ENCODE peak calls at places on chromosomes 2 and 18, in six cellular contexts. Y, B, G, I, Z and N are unnamed samples.
A peak's percentile ranks its signal among the peaks of the same experiment; 100 is the strongest.

GRCh38 chr2:79585701-79586428 is 73.0 kb downstream of the CTNNA2 start:
- DNase-seq in Z (no peak), I (no peak), Y (no peak), B (no peak), G (no peak), N (no peak)

GRCh38 chr2:25558262-25558661 is 115.1 kb downstream of the DTNB start:
- DNase-seq in G (no peak), Y (no peak), Z (no peak), B (no peak), I (no peak), N (no peak)

GRCh38 chr2:103788875-103789715 is 1027.3 kb downstream of the TMEM182 start:
- DNase-seq in G (no peak), I (no peak), Z (peak; percentile 55), B (no peak), Y (no peak), N (no peak)

GRCh38 chr2:241636983-241637232 is at the start of gene THAP4:
- DNase-seq in G (no peak), Y (peak; percentile 44), B (no peak), Z (peak; percentile 84), I (peak; percentile 82), N (peak; percentile 79)

GRCh38 chr2:100004348-100004884 is 138.0 kb downstream of the AFF3 start:
- DNase-seq in Z (no peak), B (no peak), Y (no peak), G (no peak), I (no peak), N (no peak)

GRCh38 chr2:61816480-61817355 is 37.1 kb downstream of the FAM161A start:
- DNase-seq in Y (no peak), Z (no peak), I (no peak), G (no peak), B (no peak), N (no peak)

GRCh38 chr2:233449071-233449901 is 95.0 kb downstream of the DGKD start:
- DNase-seq in I (peak; percentile 48), Y (no peak), B (no peak), G (peak; percentile 55), Z (peak; percentile 66), N (peak; percentile 69)

GRCh38 chr2:212727751-212728150 is 189.1 kb upstream of the ERBB4 start:
- DNase-seq in B (no peak), I (no peak), G (no peak), Y (no peak), Z (no peak), N (no peak)

GRCh38 chr2:159131267-159131790 is 155.2 kb downstream of the WDSUB1 start:
- DNase-seq in Y (no peak), I (no peak), G (no peak), B (no peak), Z (no peak), N (no peak)

GRCh38 chr2:221997100-221997499 is 301.7 kb downstream of the PAX3 start:
- DNase-seq in G (no peak), B (no peak), Y (no peak), Z (no peak), I (no peak), N (no peak)

GRCh38 chr2:72361516-72361915 is 213.9 kb upstream of the CYP26B1 start:
- DNase-seq in I (no peak), Y (no peak), G (no peak), B (no peak), Z (no peak), N (no peak)

GRCh38 chr2:216478151-216478550 is 20.5 kb upstream of the RPL37A start:
- DNase-seq in G (no peak), Y (no peak), B (no peak), I (no peak), Z (no peak), N (no peak)

GRCh38 chr2:47190188-47190818 is 35.2 kb upstream of the STPG4 start:
- DNase-seq in G (no peak), B (no peak), I (no peak), Z (no peak), Y (no peak), N (no peak)

GRCh38 chr2:119301413-119301812 is 65.2 kb downstream of the C2orf76 start:
- DNase-seq in Z (no peak), G (no peak), I (no peak), B (no peak), Y (no peak), N (no peak)

GRCh38 chr2:29502452-29502851 is 387.2 kb downstream of the CLIP4 start:
- DNase-seq in Y (no peak), B (no peak), I (no peak), Z (no peak), G (no peak), N (no peak)
- H3K27ac ChIP-seq in Y (no peak overlapping the region), B (no peak overlapping the region), I (no peak overlapping the region), Z (no peak overlapping the region), G (no peak overlapping the region), N (no peak overlapping the region)

DNA sequence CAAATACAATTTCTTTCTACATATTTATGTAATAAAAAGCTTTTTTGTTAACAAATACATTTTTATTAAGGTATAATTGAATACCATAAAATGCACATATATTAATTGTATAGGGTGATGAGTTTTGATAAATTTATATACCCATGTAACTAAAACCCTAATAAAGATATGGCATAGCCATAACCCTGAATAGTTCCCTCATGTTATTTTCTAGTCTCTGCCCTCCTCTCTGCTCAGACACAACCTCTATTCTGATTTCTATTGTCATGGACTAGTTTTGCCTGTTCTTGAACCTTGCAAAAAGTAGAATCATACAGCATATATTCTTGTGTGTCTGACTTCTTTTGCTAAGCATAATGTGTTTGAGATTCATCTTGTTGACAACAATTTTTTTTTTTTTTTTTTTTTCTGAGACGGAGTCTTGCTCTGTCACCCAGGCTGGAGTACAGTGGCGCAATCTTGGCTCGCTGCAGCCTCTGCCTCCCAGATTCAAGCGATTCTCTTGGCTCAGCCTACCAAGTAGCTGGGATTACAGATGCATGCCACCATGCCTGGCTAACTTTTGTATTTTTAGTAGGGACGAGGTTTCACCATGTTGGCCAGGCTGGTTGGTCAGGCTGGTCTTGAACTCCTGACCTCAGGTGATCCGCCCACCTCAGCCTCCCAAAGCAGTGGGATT is 38.6 kb upstream of the ZNF512 start:
- DNase-seq in I (no peak), G (no peak), Z (no peak), B (no peak), Y (no peak), N (no peak)
- H3K9me3 ChIP-seq in I (peaks cover 3% of the 10 kb centered on the region), G (no peaks in the 10 kb centered on the region), Z (no peaks in the 10 kb centered on the region), B (no peaks in the 10 kb centered on the region), Y (no peaks in the 10 kb centered on the region), N (no peaks in the 10 kb centered on the region)

DNA sequence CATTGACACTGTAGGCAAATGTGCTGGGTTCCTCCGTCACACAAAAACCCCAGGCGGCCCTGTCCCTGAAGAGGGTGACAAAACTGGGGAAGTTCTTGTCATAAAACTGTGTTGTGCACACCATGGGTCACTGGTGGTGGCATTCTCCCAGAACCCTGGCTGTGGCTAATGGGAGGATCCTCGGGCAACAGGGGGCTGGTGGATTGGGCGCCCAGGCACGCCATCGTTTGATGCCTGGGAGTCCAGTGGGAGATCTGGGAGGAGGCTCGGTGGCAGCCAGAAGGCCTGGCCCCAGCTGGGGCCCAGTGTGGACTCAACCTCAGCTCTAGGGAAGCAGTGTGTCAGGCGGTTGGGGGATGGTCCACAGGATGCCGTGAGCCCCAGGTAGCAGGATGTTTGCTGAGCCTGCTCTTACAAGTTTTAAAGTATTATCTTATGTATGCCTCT is 140.7 kb downstream of the ACOXL start:
- DNase-seq in Y (no peak), I (no peak), Z (no peak), G (no peak), B (no peak), N (no peak)
- H3K27ac ChIP-seq in Y (no peak overlapping the region), I (no peak overlapping the region), Z (no peak overlapping the region), G (no peak overlapping the region), B (no peak overlapping the region), N (no peak overlapping the region)

DNA sequence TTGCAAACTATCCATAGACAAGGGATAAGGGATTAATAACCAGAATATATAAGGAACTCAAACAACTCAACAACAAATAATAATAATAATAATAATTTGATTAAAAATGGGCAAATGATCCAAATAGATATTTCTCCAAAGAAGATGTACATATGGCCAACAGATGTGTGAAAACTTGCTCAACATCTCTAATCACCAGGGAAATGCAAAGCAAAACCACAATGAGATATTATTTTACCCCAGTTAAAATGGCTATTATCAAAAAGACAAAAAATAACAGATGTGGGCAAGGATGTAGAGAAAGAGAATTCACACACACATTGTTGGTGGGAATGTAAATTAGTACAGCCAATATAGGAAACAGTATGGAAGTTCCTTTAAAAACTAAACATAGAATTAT is 26.9 kb downstream of the DNAH7 start:
- DNase-seq in Z (no peak), B (no peak), G (no peak), Y (no peak), I (no peak), N (no peak)
- H3K9me3 ChIP-seq in Z (no peaks in the 10 kb centered on the region), B (peaks cover 10% of the 10 kb centered on the region), G (peaks cover 11% of the 10 kb centered on the region), Y (no peaks in the 10 kb centered on the region), I (peaks cover 19% of the 10 kb centered on the region), N (no peaks in the 10 kb centered on the region)

DNA sequence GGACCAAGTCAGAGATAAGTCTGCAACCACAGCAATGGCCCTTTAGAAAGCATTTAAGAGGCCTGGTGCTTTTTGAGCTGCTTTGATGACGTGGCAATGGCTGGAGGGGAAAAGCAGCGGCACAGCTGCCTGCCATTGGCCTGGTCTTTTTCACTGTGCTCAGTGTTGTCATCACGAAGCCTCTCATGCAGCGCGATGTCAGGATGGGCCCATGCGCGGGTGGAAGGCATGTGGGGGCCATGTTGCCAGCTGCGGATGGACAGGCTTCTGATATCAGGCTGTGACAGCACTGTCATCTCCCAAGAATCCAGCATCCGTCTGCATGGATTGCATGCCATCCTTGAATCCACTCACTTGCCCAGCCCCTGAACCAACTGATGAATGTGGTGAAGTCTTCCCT is 204.5 kb downstream of the ACKR3 start:
- DNase-seq in Z (no peak), Y (no peak), B (no peak), G (no peak), I (no peak), N (peak; percentile 58)
- H3K27ac ChIP-seq in Z (no peak overlapping the region), Y (no peak overlapping the region), B (no peak overlapping the region), G (no peak overlapping the region), I (no peak overlapping the region), N (no peak overlapping the region)

DNA sequence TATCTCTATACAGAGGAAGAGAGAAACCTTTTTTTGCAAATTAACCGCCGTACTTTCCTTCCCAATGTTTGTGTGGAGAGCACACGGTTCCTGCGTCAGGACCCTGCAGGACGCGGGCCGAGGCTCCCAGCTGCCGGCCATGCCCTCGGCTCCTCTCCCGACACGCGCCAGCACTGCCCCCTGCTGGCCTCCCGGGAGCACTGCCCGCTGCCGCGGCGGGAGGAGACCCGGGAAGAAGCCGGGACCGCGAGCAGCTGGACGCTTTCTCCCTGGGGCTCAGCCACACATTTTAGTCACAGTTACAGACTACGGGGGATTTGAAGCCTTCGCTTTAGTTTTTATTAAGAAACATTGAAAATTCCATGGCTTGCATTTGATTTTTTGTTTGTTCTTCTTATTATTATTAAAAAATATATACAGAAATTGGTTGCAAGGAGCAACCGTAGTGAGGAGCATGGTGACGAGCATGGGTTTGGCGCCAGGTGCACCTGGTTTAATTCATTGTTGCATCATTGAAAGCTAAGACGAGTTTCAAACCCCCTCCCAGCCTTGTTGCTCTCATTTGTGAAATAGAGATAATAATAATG is 401.2 kb downstream of the GALR1 start:
- DNase-seq in G (peak; percentile 71), B (no peak), I (peak; percentile 76), Y (peak; percentile 70), Z (peak; percentile 90), N (peak; percentile 55)
- H3K9me3 ChIP-seq in G (no peaks in the 10 kb centered on the region), B (no peaks in the 10 kb centered on the region), I (no peaks in the 10 kb centered on the region), Y (no peaks in the 10 kb centered on the region), Z (no peaks in the 10 kb centered on the region), N (no peaks in the 10 kb centered on the region)

DNA sequence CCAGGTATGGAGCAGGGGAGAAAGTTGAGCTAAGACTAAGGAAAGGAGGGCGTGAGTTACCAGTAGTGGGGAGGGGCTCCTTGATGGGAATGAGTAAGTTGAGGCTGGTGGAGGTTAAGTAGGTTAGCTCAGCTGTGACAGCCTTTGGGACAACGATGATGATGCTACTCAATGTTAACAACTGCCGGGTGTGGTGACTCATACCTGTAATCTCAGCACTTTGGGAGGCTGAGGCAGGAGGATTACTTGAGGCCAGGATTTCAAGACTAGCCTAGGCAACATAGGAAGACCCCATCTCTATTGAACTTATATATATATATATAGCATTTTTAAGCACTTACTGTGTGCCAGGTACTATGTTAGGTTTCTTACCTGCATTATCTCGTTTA is 48.4 kb downstream of the HK2 start:
- DNase-seq in B (no peak), Z (no peak), G (no peak), I (no peak), Y (no peak), N (no peak)
- H3K27ac ChIP-seq in B (no peak overlapping the region), Z (no peak overlapping the region), G (no peak overlapping the region), I (no peak overlapping the region), Y (no peak overlapping the region), N (no peak overlapping the region)